ENCODE peak calls at places on chromosomes 3 and 15, in five cellular contexts. One of them, this sample, is unnamed.

GRCh38 chr3:156024904-156025303 is 95.5 kb upstream of the KCNAB1 start:
- DNase-seq in mammary epithelial cell: peak
- DNase-seq in endodermal cell: peak
- DNase-seq in H9: no peak
- DNase-seq in astrocyte: peak
- DNase-seq in this sample: peak

GRCh38 chr15:96273317-96274086 is 57.0 kb upstream of the NR2F2 start:
- DNase-seq in astrocyte: peak
- DNase-seq in mammary epithelial cell: peak
- DNase-seq in endodermal cell: no peak
- DNase-seq in H9: no peak
- DNase-seq in this sample: peak

GRCh38 chr15:72195101-72195511 is 2.5 kb downstream of the GRAMD2A start:
- DNase-seq in astrocyte: no peak
- DNase-seq in mammary epithelial cell: peak
- DNase-seq in endodermal cell: peak
- DNase-seq in H9: no peak
- DNase-seq in this sample: no peak

GRCh38 chr3:52292247-52293065 is 4.8 kb downstream of the GLYCTK start:
- DNase-seq in astrocyte: no peak
- DNase-seq in endodermal cell: no peak
- DNase-seq in H9: no peak
- DNase-seq in mammary epithelial cell: peak
- DNase-seq in this sample: no peak

GRCh38 chr3:143119009-143119914 is at the start of gene CHST2:
- DNase-seq in H9: peak
- DNase-seq in astrocyte: peak
- DNase-seq in mammary epithelial cell: peak
- DNase-seq in endodermal cell: peak
- DNase-seq in this sample: peak

GRCh38 chr15:52652984-52653383 is 26.2 kb downstream of the ATOSA start:
- DNase-seq in astrocyte: peak
- DNase-seq in H9: no peak
- DNase-seq in mammary epithelial cell: peak
- DNase-seq in endodermal cell: no peak
- DNase-seq in this sample: peak

GRCh38 chr15:74156678-74157411 is 16.7 kb upstream of the ISLR start:
- DNase-seq in astrocyte: no peak
- DNase-seq in endodermal cell: no peak
- DNase-seq in mammary epithelial cell: no peak
- DNase-seq in H9: peak
- DNase-seq in this sample: peak

GRCh38 chr3:129607391-129608068 is 1.1 kb upstream of the PLXND1 start:
- DNase-seq in endodermal cell: peak
- DNase-seq in astrocyte: no peak
- DNase-seq in H9: no peak
- DNase-seq in mammary epithelial cell: no peak
- DNase-seq in this sample: no peak

GRCh38 chr15:68252925-68253534 is 23.5 kb upstream of the CLN6 start:
- DNase-seq in mammary epithelial cell: peak
- DNase-seq in H9: no peak
- DNase-seq in astrocyte: peak
- DNase-seq in endodermal cell: peak
- DNase-seq in this sample: peak

GRCh38 chr3:194277547-194278091 is 73.5 kb downstream of the CPN2 start:
- DNase-seq in astrocyte: peak
- DNase-seq in mammary epithelial cell: no peak
- DNase-seq in endodermal cell: peak
- DNase-seq in H9: peak
- DNase-seq in this sample: peak
- H3K9ac ChIP-seq in astrocyte: peak
- H3K9ac ChIP-seq in mammary epithelial cell: no peak
- H3K9ac ChIP-seq in endodermal cell: no peak
- H3K9ac ChIP-seq in H9: no peak
- H3K9ac ChIP-seq in this sample: peak

GRCh38 chr15:55282284-55282833 is 7.3 kb downstream of the RAB27A start:
- DNase-seq in astrocyte: peak
- DNase-seq in endodermal cell: no peak
- DNase-seq in mammary epithelial cell: peak
- DNase-seq in H9: no peak
- DNase-seq in this sample: peak
- H3K9ac ChIP-seq in astrocyte: peak
- H3K9ac ChIP-seq in endodermal cell: no peak
- H3K9ac ChIP-seq in mammary epithelial cell: no peak
- H3K9ac ChIP-seq in H9: no peak
- H3K9ac ChIP-seq in this sample: peak

DNA sequence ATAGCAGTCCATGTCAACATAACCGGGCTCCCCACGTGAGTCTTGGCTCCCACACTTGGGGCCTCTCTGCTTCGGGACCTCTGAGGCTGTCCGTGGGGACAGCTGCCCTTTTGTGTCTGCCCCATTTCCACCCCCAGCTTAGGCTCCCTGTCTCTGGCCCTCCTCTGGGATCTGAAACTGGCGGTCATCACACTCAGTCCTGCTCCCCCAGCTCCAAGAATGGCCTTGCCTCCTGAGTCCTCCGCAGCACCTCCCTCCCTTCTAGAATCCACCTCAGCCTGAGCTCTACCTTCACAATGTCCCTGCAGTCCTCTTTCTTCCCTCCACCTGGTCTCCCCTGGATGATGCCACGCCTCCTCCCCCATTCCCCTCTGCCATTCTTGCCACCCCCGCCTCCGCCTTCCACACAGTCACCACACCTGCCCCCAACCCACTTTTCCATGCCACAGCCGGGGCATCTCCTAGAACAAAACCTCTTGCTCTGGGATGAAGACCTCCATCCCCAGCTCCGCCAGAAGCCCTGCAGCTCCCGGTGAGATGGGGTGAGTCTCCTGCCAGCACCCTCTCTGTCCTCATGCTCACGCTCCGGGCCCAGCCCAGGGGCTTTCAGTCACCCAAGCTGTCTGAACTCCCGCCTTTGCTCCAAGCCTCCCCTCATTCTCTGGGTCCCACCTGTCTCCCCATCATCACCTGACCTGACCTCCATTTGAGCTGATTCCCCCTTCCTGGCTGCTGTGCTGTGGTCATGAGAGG is 7.0 kb upstream of the ZXDC start:
- DNase-seq in endodermal cell: no peak
- DNase-seq in astrocyte: no peak
- DNase-seq in mammary epithelial cell: no peak
- DNase-seq in H9: no peak
- DNase-seq in this sample: no peak
- H3K9ac ChIP-seq in endodermal cell: no peak
- H3K9ac ChIP-seq in astrocyte: no peak
- H3K9ac ChIP-seq in mammary epithelial cell: no peak
- H3K9ac ChIP-seq in H9: no peak
- H3K9ac ChIP-seq in this sample: no peak

DNA sequence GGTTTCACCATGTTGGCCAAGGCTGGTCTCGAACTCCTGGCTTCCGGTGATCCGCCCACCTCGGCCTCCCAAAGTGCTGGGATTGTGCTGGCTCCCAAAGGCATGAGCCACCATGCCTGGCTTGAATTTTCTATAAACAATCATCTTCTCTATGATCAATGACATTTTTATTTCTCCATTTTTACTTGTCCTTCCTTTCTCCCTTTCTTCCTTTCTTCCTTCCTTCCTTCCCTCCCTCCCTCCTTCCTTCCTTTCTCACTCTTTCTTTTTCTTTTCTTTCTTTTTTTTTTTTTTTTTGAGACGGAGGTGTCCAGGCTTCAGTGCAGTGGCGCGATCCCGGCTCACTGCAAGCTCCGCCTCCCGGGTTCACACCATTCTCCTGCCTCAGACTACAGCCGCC is 8.6 kb upstream of the KPNA1 start:
- DNase-seq in endodermal cell: no peak
- DNase-seq in H9: no peak
- DNase-seq in mammary epithelial cell: no peak
- DNase-seq in astrocyte: no peak
- DNase-seq in this sample: no peak
- H3K9ac ChIP-seq in endodermal cell: no peak
- H3K9ac ChIP-seq in H9: no peak
- H3K9ac ChIP-seq in mammary epithelial cell: no peak
- H3K9ac ChIP-seq in astrocyte: no peak
- H3K9ac ChIP-seq in this sample: no peak

GRCh38 chr3:115071611-115072010 is 75.5 kb downstream of the ZBTB20 start:
- DNase-seq in endodermal cell: no peak
- DNase-seq in astrocyte: peak
- DNase-seq in mammary epithelial cell: peak
- DNase-seq in H9: no peak
- DNase-seq in this sample: peak
- H3K9ac ChIP-seq in endodermal cell: no peak
- H3K9ac ChIP-seq in astrocyte: peak
- H3K9ac ChIP-seq in mammary epithelial cell: no peak
- H3K9ac ChIP-seq in H9: no peak
- H3K9ac ChIP-seq in this sample: peak

GRCh38 chr3:97972976-97973375 is 745 bp upstream of the RIOX2 start:
- DNase-seq in endodermal cell: no peak
- DNase-seq in astrocyte: no peak
- DNase-seq in mammary epithelial cell: no peak
- DNase-seq in H9: no peak
- DNase-seq in this sample: no peak

GRCh38 chr3:97969541-97969940 is 2.7 kb downstream of the RIOX2 start:
- DNase-seq in mammary epithelial cell: no peak
- DNase-seq in H9: no peak
- DNase-seq in endodermal cell: no peak
- DNase-seq in astrocyte: no peak
- DNase-seq in this sample: no peak

GRCh38 chr3:97970131-97970530 is 2.1 kb downstream of the RIOX2 start:
- DNase-seq in mammary epithelial cell: no peak
- DNase-seq in astrocyte: no peak
- DNase-seq in H9: no peak
- DNase-seq in endodermal cell: no peak
- DNase-seq in this sample: peak

GRCh38 chr3:97971679-97972567 is at the start of gene RIOX2:
- DNase-seq in astrocyte: peak
- DNase-seq in H9: peak
- DNase-seq in mammary epithelial cell: peak
- DNase-seq in endodermal cell: peak
- DNase-seq in this sample: peak

GRCh38 chr3:97970929-97971460 is 1.2 kb downstream of the RIOX2 start:
- DNase-seq in mammary epithelial cell: no peak
- DNase-seq in H9: no peak
- DNase-seq in astrocyte: no peak
- DNase-seq in endodermal cell: no peak
- DNase-seq in this sample: no peak
- H3K9ac ChIP-seq in mammary epithelial cell: peak
- H3K9ac ChIP-seq in H9: peak
- H3K9ac ChIP-seq in astrocyte: peak
- H3K9ac ChIP-seq in endodermal cell: no peak
- H3K9ac ChIP-seq in this sample: peak

DNA sequence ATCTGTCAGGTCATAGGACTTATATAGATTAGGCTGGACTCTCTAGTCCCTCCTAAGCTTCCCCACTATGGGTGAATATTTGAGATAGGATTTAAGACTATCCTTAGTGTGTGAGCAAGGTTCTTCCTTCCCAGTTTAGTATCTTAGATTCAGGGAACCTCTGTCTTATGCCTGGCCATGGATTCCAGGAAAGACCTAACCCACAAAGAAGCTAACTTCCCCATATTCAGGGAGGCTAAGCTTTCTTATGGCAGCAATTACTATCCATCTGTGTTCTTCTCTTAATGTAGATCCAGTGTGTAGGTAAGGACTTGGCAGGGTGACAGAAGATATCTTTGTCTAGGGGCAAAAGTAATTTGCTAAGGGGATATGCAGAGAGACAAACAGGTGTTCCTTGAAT is 25.5 kb upstream of the PIK3R4 start:
- DNase-seq in endodermal cell: no peak
- DNase-seq in astrocyte: no peak
- DNase-seq in H9: no peak
- DNase-seq in mammary epithelial cell: no peak
- DNase-seq in this sample: no peak
- H3K9ac ChIP-seq in endodermal cell: no peak
- H3K9ac ChIP-seq in astrocyte: no peak
- H3K9ac ChIP-seq in H9: no peak
- H3K9ac ChIP-seq in mammary epithelial cell: no peak
- H3K9ac ChIP-seq in this sample: no peak

This sample was measured in adipocyte.